ENCODE peak calls at places on chromosomes 1 and 21, in eight cellular contexts. J, V, R, H, M, O, L and Y are unnamed samples. For H3K9me2, the result is how much of the 10 kb centered on the place peaks cover.

GRCh38 chr1:186195377-186195931 is 179.6 kb downstream of the TPR start:
- DNase-seq in J (peak), V (no peak), R (no peak), H (no peak), M (no peak), O (no peak), L (peak), Y (no peak)

GRCh38 chr1:112706505-112707216 is at the start of gene RHOC:
- DNase-seq in J (peak), V (peak), R (no peak), H (peak), M (peak), O (peak), L (peak), Y (peak)

GRCh38 chr1:40842691-40843090 is 19.5 kb downstream of the CITED4 start:
- DNase-seq in J (no peak), V (no peak), R (no peak), H (no peak), M (no peak), O (no peak), L (no peak), Y (no peak)

GRCh38 chr1:168498159-168498609 is 45.6 kb downstream of the XCL2 start:
- DNase-seq in J (peak), V (no peak), R (no peak), H (no peak), M (peak), O (peak), L (no peak), Y (no peak)

GRCh38 chr21:37292946-37293345 is 25.8 kb upstream of the VPS26C start:
- DNase-seq in J (peak), V (no peak), R (no peak), H (no peak), M (no peak), O (no peak), L (no peak), Y (no peak)

GRCh38 chr1:26999440-26999987 is 6.0 kb downstream of the TRNP1 start:
- DNase-seq in J (peak), V (peak), R (peak), H (no peak), M (peak), O (peak), L (peak), Y (no peak)

GRCh38 chr1:150931773-150932172 is 5.6 kb downstream of the SETDB1 start:
- DNase-seq in J (peak), V (no peak), R (no peak), H (peak), M (no peak), O (no peak), L (no peak), Y (peak)

GRCh38 chr1:211469938-211470529 is 21.9 kb downstream of the RD3 start:
- DNase-seq in J (peak), V (no peak), R (peak), H (peak), M (peak), O (peak), L (peak), Y (peak)

GRCh38 chr1:83994111-83994510 is 4.8 kb downstream of the TTLL7 start:
- DNase-seq in J (no peak), V (no peak), R (no peak), H (no peak), M (no peak), O (no peak), L (no peak), Y (no peak)

GRCh38 chr21:39489380-39489924 is 37.7 kb downstream of the SH3BGR start:
- DNase-seq in J (no peak), V (no peak), R (no peak), H (peak), M (no peak), O (no peak), L (no peak), Y (no peak)

GRCh38 chr1:67214420-67215174 is 48.3 kb downstream of the IL23R start:
- DNase-seq in J (peak), V (no peak), R (peak), H (peak), M (peak), O (peak), L (peak), Y (peak)

GRCh38 chr1:150464422-150464826 is 22.8 kb upstream of the TARS2 start:
- DNase-seq in J (peak), V (peak), R (peak), H (peak), M (peak), O (peak), L (peak), Y (peak)

GRCh38 chr1:2294033-2294640 is 66.0 kb downstream of the SKI start:
- DNase-seq in J (peak), V (no peak), R (no peak), H (no peak), M (no peak), O (no peak), L (no peak), Y (no peak)

GRCh38 chr1:19468397-19468956 is 16.9 kb downstream of the CAPZB start:
- DNase-seq in J (no peak), V (no peak), R (no peak), H (peak), M (no peak), O (peak), L (no peak), Y (no peak)

GRCh38 chr1:53541761-53542550 is 82.8 kb downstream of the DMRTB1 start:
- DNase-seq in J (peak), V (peak), R (peak), H (peak), M (peak), O (peak), L (peak), Y (peak)

GRCh38 chr1:93196591-93196990 is 16.1 kb downstream of the CCDC18 start:
- DNase-seq in J (peak), V (no peak), R (no peak), H (no peak), M (no peak), O (no peak), L (no peak), Y (no peak)

GRCh38 chr1:37479255-37480124 is 5.1 kb downstream of the ZC3H12A start:
- DNase-seq in J (peak), V (peak), R (peak), H (peak), M (no peak), O (peak), L (peak), Y (peak)

GRCh38 chr1:43367026-43367903 is 546 bp downstream of the ELOVL1 start:
- DNase-seq in J (peak), V (no peak), R (peak), H (peak), M (peak), O (peak), L (peak), Y (peak)

GRCh38 chr1:193524616-193525015 is 338.2 kb upstream of the B3GALT2 start:
- DNase-seq in J (no peak), V (no peak), R (no peak), H (no peak), M (no peak), O (no peak), L (no peak), Y (no peak)

GRCh38 chr1:33429846-33430750 is 797 bp downstream of the PHC2 start:
- DNase-seq in J (peak), V (no peak), R (no peak), H (peak), M (peak), O (peak), L (peak), Y (no peak)

GRCh38 chr21:39604951-39605350 is 7.8 kb upstream of the B3GALT5 start:
- DNase-seq in J (no peak), V (no peak), R (no peak), H (no peak), M (no peak), O (no peak), L (no peak), Y (no peak)

GRCh38 chr21:34884346-34884929 is 164.7 kb downstream of the RUNX1 start:
- DNase-seq in J (no peak), V (no peak), R (no peak), H (no peak), M (no peak), O (no peak), L (peak), Y (no peak)

GRCh38 chr1:164787834-164788231 is 228.8 kb downstream of the PBX1 start:
- DNase-seq in J (no peak), V (no peak), R (no peak), H (no peak), M (peak), O (no peak), L (no peak), Y (no peak)
- H3K4me2 ChIP-seq in J (peak), V (peak), R (peak), H (no peak), M (peak), O (peak), L (no peak), Y (no peak)

GRCh38 chr1:162471290-162471853 is 26.2 kb upstream of the UHMK1 start:
- DNase-seq in J (no peak), V (no peak), R (no peak), H (no peak), M (peak), O (no peak), L (no peak), Y (no peak)
- H3K9me2 ChIP-seq in J (under half), V (under half), R (under half), H (under half), M (under half), O (under half), L (under half), Y (under half)

GRCh38 chr21:41800425-41801186 is 33.8 kb upstream of the RIPK4 start:
- DNase-seq in J (no peak), V (no peak), R (no peak), H (no peak), M (no peak), O (no peak), L (no peak), Y (no peak)
- H3K4me2 ChIP-seq in J (no peak), V (no peak), R (no peak), H (no peak), M (no peak), O (no peak), L (no peak), Y (no peak)

GRCh38 chr1:28792644-28793121 is 19.3 kb upstream of the OPRD1 start:
- DNase-seq in J (no peak), V (no peak), R (no peak), H (peak), M (peak), O (no peak), L (no peak), Y (no peak)

GRCh38 chr1:28789412-28789811 is 22.6 kb upstream of the OPRD1 start:
- DNase-seq in J (no peak), V (no peak), R (no peak), H (peak), M (no peak), O (no peak), L (no peak), Y (no peak)

GRCh38 chr1:28789816-28790215 is 22.2 kb upstream of the OPRD1 start:
- DNase-seq in J (no peak), V (no peak), R (no peak), H (no peak), M (no peak), O (no peak), L (no peak), Y (no peak)

DNA sequence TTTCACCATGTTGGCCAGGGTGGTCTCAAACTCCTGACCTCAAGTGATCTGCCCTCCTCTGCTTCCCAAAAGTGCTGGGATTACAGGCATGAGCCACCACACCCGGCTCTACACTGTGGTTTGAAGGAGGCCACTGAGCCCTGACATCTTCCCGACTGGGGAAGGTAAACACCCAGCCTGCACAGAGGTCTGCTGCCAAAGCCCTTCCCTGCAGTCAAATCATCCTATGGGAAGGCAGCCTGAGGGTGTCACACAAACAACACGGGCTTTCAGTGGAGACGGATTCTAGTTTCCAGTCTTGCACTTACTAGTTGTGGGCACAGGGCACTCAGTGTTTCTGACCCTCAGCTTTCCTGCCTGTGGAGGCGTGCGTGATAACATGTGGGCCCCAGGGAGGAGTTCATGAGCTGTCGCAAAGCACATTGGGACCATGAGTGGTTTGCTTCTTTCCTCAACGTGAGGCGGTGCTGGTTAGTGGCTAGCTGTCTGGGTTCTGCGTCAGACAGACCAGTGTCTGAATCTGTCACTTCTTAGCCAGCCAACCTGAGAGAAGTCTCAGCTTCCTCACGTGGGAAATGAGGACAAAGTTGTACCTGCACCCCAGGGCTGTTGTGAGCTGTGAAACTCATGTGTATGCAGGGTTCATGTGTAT is 21.5 kb upstream of the OPRD1 start:
- DNase-seq in J (no peak), V (no peak), R (no peak), H (peak), M (no peak), O (no peak), L (no peak), Y (no peak)
- H3K9me2 ChIP-seq in J (under half), V (under half), R (under half), H (under half), M (under half), O (under half), L (under half), Y (under half)

GRCh38 chr1:23694371-23694770 is 2.8 kb downstream of the RPL11 start:
- DNase-seq in J (no peak), V (no peak), R (no peak), H (no peak), M (no peak), O (no peak), L (no peak), Y (no peak)
- H3K4me2 ChIP-seq in J (no peak), V (peak), R (peak), H (peak), M (peak), O (peak), L (peak), Y (peak)

GRCh38 chr1:175536921-175537320 is 206.5 kb downstream of the TNR start:
- DNase-seq in J (no peak), V (no peak), R (no peak), H (no peak), M (no peak), O (no peak), L (no peak), Y (no peak)
- H3K9me2 ChIP-seq in J (under half), V (under half), R (under half), H (under half), M (under half), O (under half), L (under half), Y (under half)

GRCh38 chr1:209585197-209585596 is 1.7 kb downstream of the CAMK1G start:
- DNase-seq in J (no peak), V (no peak), R (no peak), H (no peak), M (no peak), O (no peak), L (no peak), Y (no peak)

GRCh38 chr1:209585672-209586071 is 2.2 kb downstream of the CAMK1G start:
- DNase-seq in J (peak), V (no peak), R (no peak), H (no peak), M (peak), O (peak), L (peak), Y (no peak)

GRCh38 chr1:209580577-209580976 is 2.9 kb upstream of the CAMK1G start:
- DNase-seq in J (peak), V (no peak), R (no peak), H (no peak), M (no peak), O (no peak), L (peak), Y (no peak)

GRCh38 chr1:209584186-209584776 is 767 bp downstream of the CAMK1G start:
- DNase-seq in J (no peak), V (no peak), R (no peak), H (no peak), M (no peak), O (no peak), L (no peak), Y (no peak)

GRCh38 chr1:209583408-209583807 is at the start of gene CAMK1G:
- DNase-seq in J (peak), V (no peak), R (no peak), H (no peak), M (peak), O (peak), L (peak), Y (no peak)
- H3K4me2 ChIP-seq in J (peak), V (no peak), R (no peak), H (no peak), M (peak), O (peak), L (no peak), Y (no peak)